ENCODE peak calls at places on chromosome 10, in eight cellular contexts. K is foreskin keratinocyte; A is psoas muscle; C is esophagus muscularis mucosa; I is iris pigment epithelial cell; P is astrocyte of the spinal cord; L is stimulated activated CD4-positive, alpha-beta T cell treated with anti-CD3 and anti-CD28 coated beads, Interleukin-15, amount 100 ng/mL, for 1 hour; G is mammary epithelial cell. D is an unnamed sample.

GRCh38 chr10:113425596-113425995 is 127.3 kb upstream of the HABP2 start:
- DNase-seq in G (no peak), A (no peak), I (peak), L (no peak), K (no peak), P (no peak), C (no peak), D (peak)

GRCh38 chr10:97140887-97141745 is 44.6 kb downstream of the SLIT1 start:
- DNase-seq in P (no peak), K (no peak), C (no peak), L (no peak), I (no peak), G (no peak), A (no peak), D (peak)

GRCh38 chr10:14182781-14183180 is 147.9 kb downstream of the FRMD4A start:
- DNase-seq in L (no peak), K (no peak), A (no peak), G (no peak), P (no peak), C (no peak), I (no peak), D (no peak)

GRCh38 chr10:102837230-102837721 is at the start of gene CYP17A1:
- DNase-seq in A (peak), G (no peak), L (no peak), I (peak), C (no peak), P (no peak), K (no peak), D (peak)

GRCh38 chr10:71569775-71570588 is 149.6 kb downstream of the C10orf105 start:
- DNase-seq in L (peak), G (peak), P (peak), I (peak), C (peak), A (peak), K (peak), D (peak)

GRCh38 chr10:58104419-58104818 is 163.3 kb downstream of the IPMK start:
- DNase-seq in P (peak), A (no peak), L (no peak), G (no peak), I (no peak), K (no peak), C (no peak), D (peak)

GRCh38 chr10:117830832-117831231 is 215.9 kb downstream of the RAB11FIP2 start:
- DNase-seq in L (no peak), I (no peak), A (no peak), C (no peak), K (no peak), G (no peak), P (no peak), D (peak)

GRCh38 chr10:73819025-73819424 is 7.6 kb upstream of the NDST2 start:
- DNase-seq in P (no peak), K (no peak), A (no peak), C (no peak), G (no peak), I (no peak), L (no peak), D (no peak)

GRCh38 chr10:1183033-1183396 is 126.8 kb downstream of the WDR37 start:
- DNase-seq in L (no peak), K (no peak), P (no peak), I (no peak), A (no peak), C (no peak), G (no peak), D (no peak)

GRCh38 chr10:97384156-97384555 is 17.0 kb downstream of the RRP12 start:
- DNase-seq in G (no peak), K (no peak), I (no peak), C (no peak), A (no peak), P (no peak), L (no peak), D (no peak)

GRCh38 chr10:120514035-120514620 is 57.1 kb downstream of the PLPP4 start:
- DNase-seq in I (peak), C (peak), G (peak), P (peak), L (no peak), K (peak), A (no peak), D (peak)

GRCh38 chr10:52706347-52707070 is 66.1 kb downstream of the MBL2 start:
- DNase-seq in K (peak), P (peak), C (no peak), I (no peak), L (no peak), A (no peak), G (peak), D (peak)

GRCh38 chr10:128594688-128595087 is 468.5 kb upstream of the MKI67 start:
- DNase-seq in L (no peak), C (no peak), G (no peak), A (no peak), K (no peak), P (no peak), I (no peak), D (no peak)

GRCh38 chr10:131899695-131900349 is 986 bp upstream of the PPP2R2D start:
- DNase-seq in G (no peak), L (no peak), C (no peak), I (no peak), K (no peak), A (no peak), P (no peak), D (no peak)

GRCh38 chr10:860519-860918 is 71.0 kb downstream of the LARP4B start:
- DNase-seq in L (no peak), G (no peak), K (no peak), I (no peak), A (no peak), P (no peak), C (no peak), D (no peak)

GRCh38 chr10:12628964-12629766 is 279.8 kb downstream of the CAMK1D start:
- DNase-seq in I (no peak), C (no peak), G (no peak), A (no peak), K (no peak), P (no peak), L (no peak), D (peak)

GRCh38 chr10:94193466-94193924 is 169.2 kb downstream of the NOC3L start:
- DNase-seq in C (no peak), A (no peak), G (peak), P (peak), K (peak), L (no peak), I (peak), D (peak)

GRCh38 chr10:114384181-114384580 is 20.1 kb downstream of the AFAP1L2 start:
- DNase-seq in P (no peak), K (no peak), I (no peak), G (no peak), C (no peak), L (no peak), A (no peak), D (no peak)

GRCh38 chr10:85600744-85601081 is 765.9 kb downstream of the GRID1 start:
- DNase-seq in A (no peak), K (no peak), C (peak), I (no peak), P (no peak), L (no peak), G (no peak), D (no peak)